ENCODE peak calls at places on chromosomes 2 and 18, in five cellular contexts. F, D, J, C and H are unnamed samples.

GRCh38 chr2:235594964-235595363 is 101.1 kb downstream of the AGAP1 start:
- DNase-seq in F (no peak), D (no peak), J (no peak), C (no peak), H (no peak)

GRCh38 chr18:25140144-25140961 is 211.6 kb downstream of the ZNF521 start:
- DNase-seq in F (no peak), D (no peak), J (no peak), C (peak), H (no peak)

GRCh38 chr2:44691174-44691785 is 250.2 kb upstream of the SIX3 start:
- DNase-seq in F (no peak), D (no peak), J (no peak), C (no peak), H (no peak)

GRCh38 chr2:240623531-240624010 is 1.7 kb upstream of the GPR35 start:
- DNase-seq in F (peak), D (no peak), J (peak), C (no peak), H (no peak)

GRCh38 chr2:108536133-108536780 is 2.0 kb downstream of the LIMS1 start:
- DNase-seq in F (no peak), D (no peak), J (no peak), C (peak), H (no peak)

GRCh38 chr2:46806526-46806925 is 109.1 kb downstream of the MCFD2 start:
- DNase-seq in F (no peak), D (no peak), J (no peak), C (peak), H (no peak)

GRCh38 chr2:207772081-207772843 is 2.6 kb upstream of the FZD5 start:
- DNase-seq in F (no peak), D (no peak), J (no peak), C (peak), H (no peak)

GRCh38 chr2:62817995-62818713 is 112.6 kb downstream of the EHBP1 start:
- DNase-seq in F (no peak), D (no peak), J (no peak), C (peak), H (no peak)

GRCh38 chr2:129113776-129114175 is 795.1 kb upstream of the HS6ST1 start:
- DNase-seq in F (no peak), D (no peak), J (no peak), C (no peak), H (no peak)

GRCh38 chr2:121066526-121066925 is 218.5 kb downstream of the TFCP2L1 start:
- DNase-seq in F (no peak), D (no peak), J (no peak), C (peak), H (no peak)

GRCh38 chr18:68779169-68779568 is 18.7 kb upstream of the CCDC102B start:
- DNase-seq in F (no peak), D (peak), J (no peak), C (no peak), H (no peak)

GRCh38 chr2:100878000-100878786 is 58.3 kb downstream of the NPAS2 start:
- DNase-seq in F (no peak), D (no peak), J (no peak), C (no peak), H (no peak)

GRCh38 chr18:37270046-37270665 is 295.4 kb downstream of the CELF4 start:
- DNase-seq in F (no peak), D (no peak), J (no peak), C (peak), H (no peak)

GRCh38 chr2:23092831-23093230 is 292.1 kb upstream of the KLHL29 start:
- DNase-seq in F (no peak), D (no peak), J (no peak), C (no peak), H (no peak)

GRCh38 chr18:33579147-33579867 is 1.3 kb downstream of the ASXL3 start:
- DNase-seq in F (no peak), D (no peak), J (no peak), C (peak), H (no peak)

GRCh38 chr2:37315364-37315763 is 9.3 kb downstream of the PRKD3 start:
- DNase-seq in F (no peak), D (no peak), J (no peak), C (no peak), H (no peak)

GRCh38 chr18:57107141-57107832 is 39.6 kb upstream of the BOD1L2 start:
- DNase-seq in F (no peak), D (no peak), J (no peak), C (peak), H (no peak)

GRCh38 chr2:167342769-167343168 is 454.5 kb downstream of the XIRP2 start:
- DNase-seq in F (no peak), D (no peak), J (no peak), C (no peak), H (no peak)

GRCh38 chr2:156342252-156343095 is 10.0 kb upstream of the NR4A2 start:
- DNase-seq in F (peak), D (peak), J (peak), C (peak), H (peak)

GRCh38 chr2:260507-261161 is 3.2 kb downstream of the SH3YL1 start:
- DNase-seq in F (no peak), D (no peak), J (no peak), C (no peak), H (no peak)

GRCh38 chr2:9717886-9718451 is 87.2 kb upstream of the YWHAQ start:
- DNase-seq in F (no peak), D (no peak), J (no peak), C (no peak), H (no peak)

GRCh38 chr18:36544036-36544725 is 246.7 kb downstream of the FHOD3 start:
- DNase-seq in F (no peak), D (no peak), J (peak), C (peak), H (peak)

GRCh38 chr2:206410714-206411113 is 32.6 kb upstream of the ADAM23 start:
- DNase-seq in F (no peak), D (no peak), J (no peak), C (no peak), H (no peak)

DNA sequence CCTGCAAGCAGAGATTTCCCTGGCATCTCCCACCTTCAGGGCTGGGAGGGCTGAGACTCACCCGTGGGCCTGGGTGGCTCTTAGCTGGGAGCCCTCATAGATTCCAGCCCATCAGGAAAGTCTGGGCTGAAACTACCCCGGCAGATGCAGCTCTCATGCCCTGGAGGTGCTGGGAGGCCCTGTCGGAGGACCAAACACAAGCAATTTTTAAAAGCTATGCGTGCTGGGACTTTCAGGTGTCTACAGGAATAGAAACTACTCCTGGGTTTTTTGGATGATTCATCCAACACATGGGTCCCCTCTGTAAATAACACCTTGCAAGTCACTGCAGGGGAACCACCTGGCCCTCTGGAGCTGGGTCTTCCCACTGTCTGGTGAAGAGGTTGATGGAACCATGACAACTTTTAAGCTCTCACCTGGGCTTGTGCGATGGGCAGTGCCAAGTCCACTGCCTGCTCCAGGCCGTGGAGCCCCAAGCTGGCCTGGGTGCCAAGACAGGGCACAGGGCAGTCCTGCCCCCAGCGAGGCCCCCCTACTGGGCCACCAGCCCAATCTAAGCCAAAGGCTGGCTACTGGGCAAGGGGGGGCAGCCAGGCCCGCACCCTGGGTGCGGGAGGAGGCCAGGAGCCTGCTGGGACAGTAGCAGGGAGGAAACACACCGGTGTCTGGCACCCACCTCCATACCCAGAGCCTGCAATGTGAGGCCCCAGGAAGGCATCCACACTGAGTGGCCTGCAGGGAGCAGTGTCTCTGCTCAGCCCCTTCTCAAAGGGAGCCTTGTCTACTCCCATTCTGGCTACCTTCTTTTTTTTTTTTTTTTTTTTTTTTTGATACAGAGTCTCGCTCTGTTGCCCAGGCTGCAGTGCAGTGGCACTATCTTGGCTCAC is 1.1 kb upstream of the GPR55 start:
- DNase-seq in F (peak), D (no peak), J (no peak), C (no peak), H (no peak)
- TF ChIP-seq CTCF in F (no peak), D (peak), J (no peak), C (no peak), H (no peak)

GRCh38 chr18:61891874-61892273 is 933 bp downstream of the RNF152 start:
- DNase-seq in F (no peak), D (no peak), J (no peak), C (no peak), H (no peak)
- H3K4me3 ChIP-seq in F (peak), D (no peak), J (peak), C (peak), H (peak)

GRCh38 chr2:173032032-173032431 is 43.6 kb upstream of the MAP3K20 start:
- DNase-seq in F (no peak), D (no peak), J (no peak), C (no peak), H (no peak)

GRCh38 chr2:173034143-173034542 is 41.5 kb upstream of the MAP3K20 start:
- DNase-seq in F (no peak), D (no peak), J (no peak), C (no peak), H (no peak)

GRCh38 chr2:173043466-173043865 is 32.2 kb upstream of the MAP3K20 start:
- DNase-seq in F (peak), D (no peak), J (peak), C (no peak), H (no peak)

GRCh38 chr2:173033080-173033479 is 42.6 kb upstream of the MAP3K20 start:
- DNase-seq in F (no peak), D (peak), J (no peak), C (peak), H (no peak)

DNA sequence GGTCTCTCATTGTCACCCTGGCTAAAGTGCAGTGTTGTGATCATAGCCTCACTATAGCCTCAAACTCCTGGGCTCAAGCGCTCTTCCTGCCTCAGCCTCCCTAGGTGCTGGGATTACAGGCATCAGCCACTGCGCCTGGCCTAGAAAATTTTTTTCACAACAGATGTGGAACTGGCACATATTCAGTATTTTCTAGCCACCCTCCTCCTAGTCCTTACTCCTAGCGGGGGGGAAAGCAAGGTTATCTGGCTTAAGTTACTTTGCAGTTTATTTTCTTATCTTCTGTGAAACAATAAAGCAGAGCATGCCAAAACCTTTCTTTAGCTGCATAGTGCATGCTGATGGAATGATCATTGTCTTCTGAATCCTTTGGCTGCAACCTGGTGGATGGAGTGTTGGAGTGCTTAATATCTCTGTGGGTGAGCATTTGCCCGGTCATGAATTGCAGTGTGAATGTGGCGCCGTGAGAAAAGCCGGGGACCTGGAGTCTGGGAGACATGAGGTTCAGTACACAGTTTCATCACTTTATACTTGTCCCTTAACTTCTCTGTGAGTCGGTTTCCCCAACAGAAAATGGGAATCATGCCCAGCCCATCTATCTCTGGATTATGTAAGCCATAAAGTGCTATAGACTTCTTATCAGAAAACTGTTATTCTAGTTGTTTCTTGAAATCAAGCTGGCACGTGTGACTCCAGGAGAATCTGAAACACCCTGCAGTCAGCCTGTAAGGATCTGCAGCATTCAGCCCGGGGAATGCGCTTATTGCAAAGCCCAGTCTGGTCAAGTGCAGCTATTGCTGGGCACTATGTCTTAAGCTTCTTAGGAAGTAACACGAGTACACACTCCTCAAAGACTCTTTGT is 38.2 kb upstream of the MAP3K20 start:
- DNase-seq in F (no peak), D (no peak), J (no peak), C (peak), H (no peak)
- TF ChIP-seq CTCF in F (no peak), D (no peak), J (no peak), C (no peak), H (no peak)

DNA sequence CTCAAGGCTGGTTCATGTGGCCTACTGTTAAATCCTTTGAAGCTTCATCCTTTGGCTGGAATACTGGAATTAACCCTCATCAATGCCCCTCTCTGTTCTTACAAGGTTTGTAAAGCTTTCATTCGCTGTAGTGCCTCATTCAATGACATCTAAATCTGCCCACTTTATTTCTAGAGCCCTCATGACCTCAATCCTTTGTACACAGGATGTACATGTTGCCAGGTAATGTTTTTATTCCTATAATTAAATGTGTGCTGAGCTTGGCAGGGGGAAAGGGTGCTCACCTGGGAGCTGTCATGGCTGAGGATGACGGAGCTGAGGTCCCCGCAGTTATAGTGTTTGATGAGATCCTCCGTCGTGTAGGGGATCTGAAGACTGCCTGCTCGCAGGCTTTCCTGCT is 39.3 kb downstream of the TRABD2A start:
- DNase-seq in F (no peak), D (no peak), J (no peak), C (no peak), H (no peak)
- H3K4me3 ChIP-seq in F (no peak), D (no peak), J (no peak), C (no peak), H (no peak)

DNA sequence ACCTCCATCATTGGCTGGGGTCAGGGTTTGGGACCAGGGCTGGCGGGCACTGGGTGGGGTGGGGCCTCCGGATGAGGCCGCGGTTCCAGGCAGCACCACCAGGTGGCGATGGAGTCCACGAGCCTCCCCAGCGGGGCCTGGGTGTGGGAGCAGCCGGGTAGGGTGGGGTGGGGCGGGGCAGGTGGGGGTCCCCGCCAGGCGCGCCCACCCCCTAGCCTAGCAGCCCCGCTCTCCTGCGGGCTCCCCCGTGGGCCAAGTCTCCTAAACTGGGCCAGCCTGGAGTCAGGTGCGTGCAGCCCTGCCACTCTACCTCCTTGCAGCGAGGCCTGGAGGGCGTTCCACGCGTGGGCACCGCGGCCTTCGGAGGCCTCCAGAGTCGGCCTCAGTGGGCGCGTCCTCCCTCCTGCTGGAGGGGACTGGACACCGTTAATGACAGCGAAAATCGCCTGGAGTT is 187.5 kb downstream of the TWIST2 start:
- DNase-seq in F (peak), D (no peak), J (no peak), C (no peak), H (no peak)
- TF ChIP-seq CTCF in F (peak), D (peak), J (peak), C (peak), H (peak)